ENCODE peak calls at places on chromosomes 13 and 19, in eight cellular contexts. Q, C, M, J, L, I, A and U are unnamed samples.

GRCh38 chr19:1610579-1610978 is 5.3 kb upstream of the UQCR11 start:
- DNase-seq in Q (no peak), C (no peak), M (no peak), J (peak; percentile 52), L (no peak), I (no peak), A (no peak), U (no peak)

GRCh38 chr13:68872338-68872737 is 1235.3 kb upstream of the ATXN8OS start:
- DNase-seq in Q (no peak), C (no peak), M (no peak), J (no peak), L (no peak), I (no peak), A (no peak), U (no peak)

GRCh38 chr13:32225494-32225931 is 89.7 kb downstream of the ZAR1L start:
- DNase-seq in Q (peak; percentile 80), C (no peak), M (no peak), J (no peak), L (no peak), I (no peak), A (peak; percentile 28), U (no peak)

GRCh38 chr13:109509154-109509905 is 277.1 kb downstream of the IRS2 start:
- DNase-seq in Q (peak; percentile 65), C (no peak), M (no peak), J (no peak), L (no peak), I (no peak), A (peak; percentile 38), U (no peak)

GRCh38 chr13:101230271-101230890 is 185.9 kb downstream of the NALCN start:
- DNase-seq in Q (no peak), C (no peak), M (no peak), J (no peak), L (no peak), I (no peak), A (no peak), U (no peak)

GRCh38 chr13:51771418-51772104 is 32.4 kb downstream of the DHRS12 start:
- DNase-seq in Q (no peak), C (no peak), M (no peak), J (no peak), L (no peak), I (no peak), A (no peak), U (no peak)

GRCh38 chr13:25738342-25738771 is 313.5 kb downstream of the SHISA2 start:
- DNase-seq in Q (peak; percentile 64), C (no peak), M (no peak), J (peak; percentile 41), L (no peak), I (no peak), A (peak; percentile 61), U (no peak)

GRCh38 chr13:36344173-36344572 is 2.0 kb downstream of the SPART start:
- DNase-seq in Q (no peak), C (no peak), M (no peak), J (no peak), L (no peak), I (no peak), A (peak; percentile 79), U (no peak)

GRCh38 chr13:99307648-99308339 is 595 bp upstream of the GPR183 start:
- DNase-seq in Q (no peak), C (peak; percentile 89), M (no peak), J (no peak), L (peak; percentile 46), I (no peak), A (peak; percentile 62), U (peak; percentile 68)

GRCh38 chr19:45645631-45646344 is 6.6 kb upstream of the EML2 start:
- DNase-seq in Q (peak; percentile 68), C (peak; percentile 89), M (peak; percentile 96), J (peak; percentile 84), L (peak; percentile 79), I (peak; percentile 97), A (peak; percentile 93), U (peak; percentile 82)

GRCh38 chr13:28532226-28533048 is 37.5 kb upstream of the FLT1 start:
- DNase-seq in Q (no peak), C (peak; percentile 30), M (peak; percentile 22), J (no peak), L (no peak), I (no peak), A (peak; percentile 17), U (no peak)

GRCh38 chr13:30065181-30065580 is 214.8 kb upstream of the UBL3 start:
- DNase-seq in Q (no peak), C (no peak), M (no peak), J (no peak), L (no peak), I (no peak), A (no peak), U (no peak)

GRCh38 chr13:101218484-101218883 is 197.8 kb downstream of the NALCN start:
- DNase-seq in Q (no peak), C (no peak), M (no peak), J (no peak), L (no peak), I (no peak), A (no peak), U (no peak)

GRCh38 chr13:101204270-101205011 is 211.9 kb downstream of the NALCN start:
- DNase-seq in Q (peak; percentile 20), C (no peak), M (no peak), J (no peak), L (no peak), I (no peak), A (no peak), U (no peak)

GRCh38 chr19:41327499-41328156 is 17.7 kb downstream of the CCDC97 start:
- DNase-seq in Q (no peak), C (peak; percentile 90), M (peak; percentile 53), J (peak; percentile 69), L (peak; percentile 95), I (no peak), A (no peak), U (peak; percentile 95)

GRCh38 chr13:46389985-46390384 is 2.9 kb upstream of the RUBCNL start:
- DNase-seq in Q (no peak), C (peak; percentile 7), M (no peak), J (peak; percentile 33), L (no peak), I (no peak), A (no peak), U (peak; percentile 42)

GRCh38 chr19:12156254-12157058 is at the start of gene ZNF625:
- DNase-seq in Q (peak; percentile 58), C (peak; percentile 65), M (peak; percentile 95), J (peak; percentile 24), L (no peak), I (peak; percentile 85), A (peak; percentile 91), U (peak; percentile 53)

GRCh38 chr13:113172419-113172926 is 14.0 kb downstream of the PROZ start:
- DNase-seq in Q (no peak), C (no peak), M (no peak), J (no peak), L (no peak), I (no peak), A (no peak), U (no peak)

GRCh38 chr13:41296879-41297646 is 14.0 kb upstream of the NAA16 start:
- DNase-seq in Q (no peak), C (no peak), M (no peak), J (no peak), L (no peak), I (no peak), A (no peak), U (no peak)

GRCh38 chr19:33878912-33879810 is 82.5 kb downstream of the KCTD15 start:
- DNase-seq in Q (no peak), C (no peak), M (no peak), J (no peak), L (no peak), I (no peak), A (no peak), U (no peak)